ENCODE peak calls at places on chromosomes 3 and 15, in eight cellular contexts. I, F, O, V, A, G, W and E are unnamed samples. For H3K4me1 and H3K36me3, the result is how much of the 10 kb centered on the place peaks cover.

GRCh38 chr3:143847787-143848631 is at the start of gene SLC9A9:
- DNase-seq in O (no peak), V (peak), F (peak), G (peak), I (peak), W (peak), A (no peak), E (peak)

GRCh38 chr3:112000971-112001370 is 2.2 kb downstream of the TAGLN3 start:
- DNase-seq in V (no peak), F (no peak), G (no peak), O (no peak), W (peak), I (no peak), A (no peak), E (no peak)

GRCh38 chr15:28984421-28985375 is 98.9 kb downstream of the APBA2 start:
- DNase-seq in F (peak), I (peak), W (peak), G (peak), A (no peak), O (no peak), V (no peak), E (no peak)

GRCh38 chr3:146250449-146251382 is at the start of gene PLSCR4:
- DNase-seq in G (peak), O (peak), I (peak), A (peak), V (peak), W (peak), F (no peak), E (no peak)

GRCh38 chr15:40930430-40931299 is 1.5 kb downstream of the DLL4 start:
- DNase-seq in I (peak), W (peak), A (peak), G (peak), V (peak), O (no peak), F (peak), E (peak)

GRCh38 chr3:49296781-49297420 is 19.9 kb upstream of the C3orf62 start:
- DNase-seq in V (no peak), W (no peak), F (no peak), I (no peak), O (no peak), G (no peak), A (no peak), E (no peak)

GRCh38 chr3:11718582-11719405 is 75.1 kb upstream of the VGLL4 start:
- DNase-seq in O (peak), W (peak), V (peak), F (no peak), G (peak), A (peak), I (peak), E (peak)

GRCh38 chr3:123351396-123351945 is 97.4 kb downstream of the ADCY5 start:
- DNase-seq in O (no peak), W (no peak), F (no peak), V (no peak), G (no peak), I (no peak), A (no peak), E (no peak)

GRCh38 chr3:10635446-10636076 is 130.2 kb upstream of the ATP2B2 start:
- DNase-seq in F (no peak), V (no peak), I (no peak), W (no peak), G (no peak), O (no peak), A (no peak), E (no peak)

GRCh38 chr3:174495928-174496327 is 363.2 kb upstream of the NAALADL2 start:
- DNase-seq in I (no peak), V (no peak), O (no peak), F (no peak), A (no peak), W (no peak), G (no peak), E (no peak)

GRCh38 chr3:166270428-166270827 is 433.2 kb upstream of the BCHE start:
- DNase-seq in A (no peak), G (no peak), W (no peak), O (no peak), F (no peak), V (no peak), I (no peak), E (no peak)

GRCh38 chr3:143795849-143796248 is 52.4 kb downstream of the SLC9A9 start:
- DNase-seq in F (no peak), V (no peak), A (no peak), O (no peak), W (no peak), I (no peak), G (peak), E (no peak)

GRCh38 chr3:70108072-70108471 is 108.5 kb downstream of the SAMMSON start:
- DNase-seq in V (peak), G (peak), I (no peak), O (no peak), F (no peak), A (peak), W (peak), E (no peak)

GRCh38 chr15:43998607-43999006 is 171.8 kb downstream of the WDR76 start:
- DNase-seq in W (peak), I (no peak), V (peak), A (peak), F (no peak), G (peak), O (no peak), E (no peak)

GRCh38 chr3:43455233-43455632 is 166.6 kb downstream of the ANO10 start:
- DNase-seq in O (no peak), G (no peak), I (peak), A (no peak), V (no peak), W (peak), F (no peak), E (no peak)

GRCh38 chr3:120450914-120451669 is at the start of gene FSTL1:
- DNase-seq in V (peak), G (peak), W (peak), F (no peak), A (peak), I (peak), O (no peak), E (no peak)

GRCh38 chr3:184513276-184514150 is 48.1 kb upstream of the EPHB3 start:
- DNase-seq in W (peak), A (peak), O (peak), V (peak), I (peak), G (peak), F (peak), E (peak)

GRCh38 chr3:18445421-18446066 is 20.4 kb upstream of the SATB1 start:
- DNase-seq in F (peak), I (no peak), V (peak), A (peak), W (peak), O (no peak), G (peak), E (peak)
- H3K27ac ChIP-seq in F (peak), I (no peak), V (no peak), A (no peak), W (no peak), O (peak), G (no peak), E (peak)

GRCh38 chr15:69524850-69525249 is 72.2 kb downstream of the RPLP1 start:
- DNase-seq in V (peak), A (no peak), W (no peak), G (no peak), F (no peak), I (no peak), O (no peak), E (no peak)

GRCh38 chr15:69524296-69524695 is 71.7 kb downstream of the RPLP1 start:
- DNase-seq in O (no peak), A (no peak), V (peak), F (no peak), I (no peak), W (no peak), G (peak), E (no peak)

GRCh38 chr15:69525543-69525942 is 72.9 kb downstream of the RPLP1 start:
- DNase-seq in V (no peak), W (no peak), F (no peak), O (no peak), I (no peak), A (no peak), G (no peak), E (no peak)

GRCh38 chr15:69526696-69527095 is 74.1 kb downstream of the RPLP1 start:
- DNase-seq in V (no peak), I (no peak), F (no peak), W (no peak), G (peak), A (no peak), O (no peak), E (no peak)

DNA sequence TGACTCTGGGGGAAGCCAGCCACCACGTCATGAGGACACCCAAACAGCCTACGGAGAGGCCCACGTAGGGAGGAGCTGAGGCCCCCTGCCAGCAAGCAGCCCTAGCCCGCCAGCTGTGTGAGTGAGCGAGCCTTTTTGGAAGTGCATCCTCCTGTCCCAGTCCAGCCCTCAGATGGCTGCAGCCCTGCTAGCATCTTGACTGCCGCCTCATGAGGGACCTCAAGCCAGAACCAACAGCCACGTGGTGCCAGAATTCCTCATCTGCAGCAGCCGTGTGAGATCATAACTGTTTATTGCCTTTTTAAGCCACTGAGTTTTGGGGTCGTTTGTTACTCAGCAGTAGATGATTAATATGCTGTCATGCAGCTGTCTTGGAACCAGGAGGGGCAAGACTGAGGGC is 73.5 kb downstream of the RPLP1 start:
- DNase-seq in O (no peak), G (no peak), W (no peak), V (no peak), I (no peak), F (no peak), A (no peak), E (no peak)
- H3K4me1 ChIP-seq in O (under half), G (half or more), W (under half), V (under half), I (under half), F (under half), A (under half), E (under half)

DNA sequence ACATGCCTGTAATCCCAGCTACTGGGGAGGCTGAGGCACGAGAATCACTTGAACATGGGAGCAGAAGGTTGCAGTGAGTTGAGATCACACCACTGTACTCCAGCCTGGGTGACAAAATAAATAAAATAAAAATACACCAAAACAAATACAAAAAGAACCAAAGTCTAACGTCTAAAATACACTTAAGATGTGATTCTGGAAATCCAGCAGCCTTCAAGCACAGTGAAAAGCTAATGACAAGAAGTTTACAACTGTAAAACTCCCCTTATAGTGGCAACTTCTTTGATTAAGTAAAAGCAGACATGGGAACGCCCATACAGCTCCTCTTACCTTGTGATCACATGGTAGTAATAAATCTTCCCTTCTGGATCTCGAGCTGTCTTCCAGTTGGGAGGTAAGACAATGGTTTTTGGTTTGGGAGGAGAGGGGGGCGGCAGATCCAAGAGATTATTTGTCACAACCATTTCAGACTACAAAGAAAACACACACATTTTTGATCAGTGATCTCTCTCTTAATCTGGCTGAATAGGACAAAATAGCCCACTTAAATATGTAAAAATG is 62.8 kb downstream of the NBEAL2 start:
- DNase-seq in I (no peak), V (no peak), O (no peak), A (no peak), F (no peak), G (no peak), W (no peak), E (no peak)
- H3K36me3 ChIP-seq in I (half or more), V (under half), O (under half), A (under half), F (under half), G (under half), W (under half), E (half or more)

DNA sequence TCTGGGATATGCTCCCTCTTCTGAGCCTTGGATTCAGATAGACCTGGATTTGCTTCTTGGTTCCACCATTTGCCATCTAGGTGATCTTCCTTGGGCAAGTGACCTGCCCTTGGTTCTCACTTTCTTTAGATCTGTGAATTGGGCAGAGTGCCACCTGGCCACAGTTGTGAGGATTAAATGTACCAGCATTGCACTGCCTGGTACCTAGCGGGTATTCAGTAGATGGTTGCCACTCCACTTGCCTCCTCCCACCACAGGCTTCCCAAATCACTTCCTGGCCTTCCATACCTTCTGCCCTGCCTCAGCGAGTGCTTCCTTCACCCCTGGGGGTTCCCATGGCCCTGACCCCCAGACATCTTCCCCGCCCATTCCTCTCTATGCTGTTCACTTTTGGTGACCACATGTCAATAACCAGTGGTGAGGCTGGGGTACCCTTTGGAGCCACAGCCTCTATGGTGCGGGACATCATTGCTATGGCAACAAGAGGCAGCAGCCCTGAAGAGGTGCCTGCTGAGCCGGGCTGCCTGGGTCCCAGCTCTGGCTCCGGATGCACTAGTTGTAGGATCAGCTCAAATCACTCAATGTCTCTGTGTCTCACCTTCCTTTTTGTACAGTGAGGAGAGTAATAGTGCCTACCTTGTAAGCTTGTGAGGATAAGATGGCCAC is 40.5 kb downstream of the CMTM7 start:
- DNase-seq in W (no peak), O (no peak), V (peak), G (no peak), F (no peak), I (no peak), A (no peak), E (no peak)
- H3K27ac ChIP-seq in W (no peak), O (peak), V (peak), G (no peak), F (peak), I (no peak), A (no peak), E (peak)

GRCh38 chr3:5098346-5098745 is 23.7 kb upstream of the ARL8B start:
- DNase-seq in O (no peak), A (no peak), V (no peak), F (no peak), I (no peak), G (no peak), W (no peak), E (no peak)
- H3K4me1 ChIP-seq in O (under half), A (under half), V (under half), F (under half), I (under half), G (under half), W (under half), E (under half)

DNA sequence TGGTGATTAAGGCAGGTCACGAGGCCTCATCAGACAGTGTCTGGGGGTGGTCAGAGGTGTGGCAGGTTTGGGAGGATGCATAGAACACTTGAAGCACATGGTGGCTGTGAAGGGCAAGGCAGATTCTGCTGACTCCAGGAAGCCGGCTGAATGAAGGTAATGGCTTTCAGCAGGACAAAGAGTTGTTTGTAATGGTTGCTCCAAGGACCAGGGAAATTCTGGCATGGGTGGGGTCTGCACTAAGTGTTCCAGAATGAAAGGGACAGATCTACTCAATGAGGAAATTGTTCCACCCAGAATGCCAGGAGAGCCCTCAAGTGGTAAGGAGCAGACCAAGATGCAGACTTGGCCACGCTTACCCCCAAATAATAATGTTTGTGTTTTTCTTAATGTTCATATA is 70.7 kb upstream of the ACAD9 start:
- DNase-seq in O (no peak), W (no peak), V (no peak), G (no peak), F (no peak), A (no peak), I (no peak), E (no peak)
- H3K36me3 ChIP-seq in O (under half), W (under half), V (under half), G (under half), F (half or more), A (under half), I (under half), E (under half)

DNA sequence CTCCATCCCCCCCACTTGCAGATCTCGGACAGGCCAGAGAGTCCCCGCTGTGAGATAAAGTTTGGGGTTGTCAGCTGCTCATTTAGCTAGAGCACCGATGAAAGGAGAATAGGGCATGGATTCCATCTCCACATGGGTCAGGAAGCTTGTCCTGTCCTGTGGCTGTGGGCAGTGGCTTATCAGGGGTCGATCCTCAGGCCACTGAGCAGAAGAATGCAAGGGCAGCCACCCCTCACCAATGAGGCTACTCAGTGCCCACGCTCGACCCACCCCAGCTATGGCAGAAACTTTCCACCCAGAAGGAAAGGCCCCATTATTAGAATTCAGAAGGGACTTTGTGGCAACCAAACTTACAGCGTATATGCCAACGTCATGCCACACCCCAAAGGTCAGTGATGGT is 43.3 kb downstream of the CPN2 start:
- DNase-seq in O (no peak), I (no peak), A (no peak), V (no peak), G (no peak), F (no peak), W (no peak), E (no peak)
- H3K27ac ChIP-seq in O (no peak), I (no peak), A (peak), V (no peak), G (no peak), F (no peak), W (no peak), E (no peak)